ENCODE peak calls at places on chromosome 10, in nine cellular contexts. X is brain microvascular endothelial cell; Q is epithelial cell of esophagus; F is cardiac fibroblast; G is CD8-positive, alpha-beta T cell; H is psoas muscle; I is neural progenitor cell; R is AG09309; W is tibial artery. C is an unnamed sample.
A peak's percentile ranks its signal among the peaks of the same experiment; 100 is the strongest.

GRCh38 chr10:47438857-47439474 is 44.9 kb downstream of the ANXA8 start:
- DNase-seq in R (peak; percentile 45), H (no peak), I (peak; percentile 87), Q (peak; percentile 85), X (peak; percentile 83), W (no peak), F (peak; percentile 84), G (no peak), C (peak; percentile 46)

GRCh38 chr10:101038486-101038885 is 7.5 kb downstream of the SFXN3 start:
- DNase-seq in F (no peak), I (no peak), X (no peak), W (no peak), G (no peak), H (no peak), R (no peak), Q (no peak), C (no peak)

GRCh38 chr10:17200885-17201164 is 647 bp downstream of the TRDMT1 start:
- DNase-seq in I (no peak), F (peak; percentile 61), Q (peak; percentile 38), W (peak; percentile 76), R (no peak), X (peak; percentile 37), H (no peak), G (no peak), C (no peak)

GRCh38 chr10:114376523-114376922 is 27.8 kb downstream of the AFAP1L2 start:
- DNase-seq in W (no peak), H (no peak), I (no peak), Q (peak; percentile 19), G (no peak), R (no peak), F (no peak), X (no peak), C (no peak)

GRCh38 chr10:129877773-129878371 is 86.2 kb downstream of the EBF3 start:
- DNase-seq in F (peak; percentile 23), I (peak; percentile 62), R (no peak), X (no peak), G (no peak), W (no peak), Q (no peak), H (no peak), C (no peak)

GRCh38 chr10:35564276-35564982 is 40.7 kb upstream of the GJD4 start:
- DNase-seq in H (no peak), Q (no peak), R (no peak), I (no peak), X (peak; percentile 31), F (peak; percentile 64), G (no peak), W (no peak), C (peak; percentile 76)

GRCh38 chr10:51297438-51297837 is 223.2 kb downstream of the PRKG1 start:
- DNase-seq in X (no peak), W (no peak), I (no peak), H (no peak), Q (peak; percentile 42), G (no peak), F (no peak), R (no peak), C (no peak)

GRCh38 chr10:72276421-72277339 is 3.0 kb downstream of the DDIT4 start:
- DNase-seq in W (peak; percentile 82), R (no peak), H (peak; percentile 47), X (peak; percentile 60), Q (peak; percentile 80), F (peak; percentile 93), I (no peak), G (no peak), C (no peak)

GRCh38 chr10:12530017-12530416 is 180.7 kb downstream of the CAMK1D start:
- DNase-seq in Q (no peak), H (no peak), W (no peak), I (no peak), X (no peak), R (no peak), G (no peak), F (no peak), C (no peak)

GRCh38 chr10:60433684-60434083 is 44.0 kb upstream of the ANK3 start:
- DNase-seq in H (no peak), R (peak; percentile 61), I (no peak), Q (no peak), X (peak; percentile 83), G (no peak), F (peak; percentile 84), W (no peak), C (no peak)

GRCh38 chr10:69829792-69830191 is 28.1 kb downstream of the COL13A1 start:
- DNase-seq in X (no peak), Q (no peak), R (no peak), H (no peak), I (no peak), W (no peak), G (no peak), F (no peak), C (no peak)

GRCh38 chr10:69828115-69828870 is 26.6 kb downstream of the COL13A1 start:
- DNase-seq in Q (no peak), X (no peak), F (no peak), G (no peak), H (no peak), I (no peak), R (no peak), W (no peak), C (no peak)

GRCh38 chr10:69825604-69826003 is 23.9 kb downstream of the COL13A1 start:
- DNase-seq in R (no peak), W (no peak), X (no peak), Q (no peak), G (no peak), F (no peak), I (no peak), H (no peak), C (no peak)

GRCh38 chr10:69826094-69826493 is 24.4 kb downstream of the COL13A1 start:
- DNase-seq in Q (no peak), X (no peak), H (no peak), F (no peak), G (no peak), W (no peak), R (no peak), I (no peak), C (no peak)

GRCh38 chr10:69826789-69827532 is 25.3 kb downstream of the COL13A1 start:
- DNase-seq in Q (no peak), W (no peak), H (no peak), F (no peak), I (peak; percentile 59), X (no peak), R (no peak), G (no peak), C (no peak)
- TF ChIP-seq CTCF in Q (no peak), W (no peak), H (no peak), F (peak; percentile 20), I (peak; percentile 47), X (peak; percentile 50), R (no peak), G (no peak), C (no peak)

GRCh38 chr10:34156781-34157425 is 658.2 kb downstream of the PARD3 start:
- DNase-seq in G (no peak), F (peak; percentile 36), H (no peak), I (no peak), X (peak; percentile 61), W (no peak), R (no peak), Q (peak; percentile 78), C (no peak)
- TF ChIP-seq CTCF in G (no peak), F (peak; percentile 38), H (peak; percentile 19), I (no peak), X (peak; percentile 54), W (no peak), R (peak; percentile 32), Q (peak; percentile 54), C (no peak)

DNA sequence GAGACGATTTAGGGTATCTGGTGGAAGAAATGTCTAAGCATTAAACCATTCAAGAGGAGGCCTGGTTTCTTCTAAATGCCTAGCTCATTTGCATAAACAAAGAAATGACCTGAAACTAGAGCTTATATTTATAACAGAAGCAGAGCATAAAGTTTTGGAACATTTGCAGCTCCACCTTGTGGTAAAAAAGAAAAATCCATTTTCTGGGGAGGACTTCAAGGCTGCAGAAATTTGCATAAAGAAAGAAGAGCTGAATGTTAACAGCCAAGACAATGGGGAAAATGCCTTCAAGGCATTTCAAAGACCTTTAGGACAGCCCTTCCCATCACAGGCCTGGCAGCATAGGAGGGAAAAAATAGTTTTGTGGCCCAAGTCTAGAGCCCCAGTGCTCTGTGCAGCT is 362.0 kb downstream of the ZNF248 start:
- DNase-seq in H (no peak), G (no peak), I (peak; percentile 9), Q (peak; percentile 29), W (no peak), R (no peak), F (no peak), X (no peak), C (no peak)
- TF ChIP-seq CTCF in H (peak; percentile 28), G (no peak), I (peak; percentile 48), Q (peak; percentile 6), W (peak; percentile 18), R (peak; percentile 41), F (peak; percentile 6), X (no peak), C (no peak)

DNA sequence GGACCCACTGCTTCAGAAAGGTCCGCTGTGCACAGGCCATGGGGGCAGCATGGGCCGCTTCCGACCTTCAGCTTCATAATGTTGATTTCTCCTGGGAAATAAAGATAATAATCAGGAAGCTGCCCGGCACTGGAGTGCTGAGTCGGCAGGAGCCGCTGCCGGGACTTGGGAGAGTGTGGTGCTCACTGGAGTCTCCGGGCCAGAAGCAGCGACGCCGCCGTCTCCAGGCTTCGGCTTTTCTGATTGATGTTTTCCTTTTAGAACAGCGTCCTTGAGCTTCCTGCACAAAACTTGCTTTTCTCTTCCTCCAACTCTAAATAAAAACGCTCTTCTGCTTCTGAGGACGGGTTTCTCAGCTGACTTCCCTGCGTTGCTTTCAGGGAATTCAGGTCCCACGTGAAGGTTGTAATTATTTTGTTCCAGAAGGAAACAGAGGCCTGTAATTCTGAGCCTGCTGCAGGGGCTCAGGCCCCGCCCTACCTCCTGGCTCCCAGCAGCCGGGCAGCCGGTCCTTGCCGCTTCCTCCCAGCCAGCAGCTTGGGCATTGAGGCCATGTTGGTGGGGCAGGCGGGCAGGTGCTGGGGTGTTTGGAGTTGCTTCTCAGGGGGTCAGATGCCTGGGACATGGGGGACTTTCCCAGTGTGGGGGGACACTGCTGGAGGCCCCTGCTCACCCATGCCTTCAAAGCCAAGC is 14.7 kb downstream of the PWWP2B start:
- DNase-seq in F (no peak), X (no peak), I (no peak), G (no peak), W (no peak), R (no peak), H (no peak), Q (peak; percentile 28), C (no peak)
- TF ChIP-seq CTCF in F (no peak), X (peak; percentile 3), I (no peak), G (no peak), W (no peak), R (no peak), H (no peak), Q (no peak), C (no peak)